ENCODE peak calls at places on chromosomes 5 and 9, in eight cellular contexts. Y is NCI-H1105 treated with DMSO at 0.1 percent for 48 hours; D is Calu3; F is coronary artery; U is stimulated activated CD8-positive, alpha-beta memory T cell treated with anti-CD3 and anti-CD28 coated beads, Interleukin-15, amount 100 ng/mL, for 24 hours; A is foreskin fibroblast; Z is stimulated activated CD4-positive, alpha-beta T cell treated with anti-CD3 and anti-CD28 coated beads, Interleukin-4, amount 100 ng/mL, for 24 hours; G is activated CD4-positive, alpha-beta T cell treated with anti-CD3 and anti-CD28 coated beads, Interleukin-2, amount 50 U/mL, for 4 hours. V is an unnamed sample.

GRCh38 chr5:80998590-80998979 is 38.4 kb downstream of the RASGRF2 start:
- DNase-seq in G (peak), Z (peak), Y (no peak), D (no peak), U (no peak), A (no peak), F (no peak), V (no peak)

GRCh38 chr9:22170162-22170932 is 161.2 kb upstream of the CDKN2B start:
- DNase-seq in D (no peak), U (no peak), A (peak), G (no peak), Z (no peak), Y (no peak), F (no peak), V (no peak)

GRCh38 chr5:172348084-172348483 is 64.5 kb upstream of the UBTD2 start:
- DNase-seq in U (no peak), G (no peak), A (no peak), F (no peak), D (no peak), Y (no peak), Z (no peak), V (no peak)

GRCh38 chr5:88944751-88945507 is 61.9 kb upstream of the MEF2C start:
- DNase-seq in U (no peak), Y (no peak), F (no peak), Z (no peak), D (no peak), G (no peak), A (peak), V (no peak)

GRCh38 chr9:125472926-125473701 is 211.5 kb downstream of the GAPVD1 start:
- DNase-seq in U (no peak), F (peak), Y (peak), Z (no peak), G (no peak), D (no peak), A (peak), V (no peak)

GRCh38 chr9:96612105-96612965 is 7.3 kb downstream of the CDC14B start:
- DNase-seq in A (peak), Y (peak), Z (no peak), G (no peak), F (peak), U (no peak), D (peak), V (no peak)

GRCh38 chr9:89755835-89756234 is 151.0 kb downstream of the GADD45G start:
- DNase-seq in U (no peak), A (no peak), Z (no peak), Y (peak), F (no peak), G (no peak), D (no peak), V (no peak)

GRCh38 chr9:81597749-81598497 is 91.4 kb downstream of the TLE1 start:
- DNase-seq in Y (no peak), Z (no peak), D (no peak), F (no peak), U (no peak), G (no peak), A (no peak), V (no peak)

GRCh38 chr9:95796029-95796428 is 79.5 kb upstream of the ERCC6L2 start:
- DNase-seq in D (no peak), U (no peak), F (no peak), Y (peak), Z (no peak), A (no peak), G (no peak), V (no peak)

GRCh38 chr5:98144710-98145109 is 628.8 kb upstream of the RGMB start:
- DNase-seq in A (peak), G (no peak), F (no peak), U (no peak), Z (no peak), D (no peak), Y (no peak), V (no peak)

GRCh38 chr5:1228121-1228520 is 2.9 kb downstream of the SLC6A18 start:
- DNase-seq in U (no peak), G (no peak), A (no peak), F (no peak), Y (no peak), D (no peak), Z (no peak), V (no peak)

GRCh38 chr5:168782172-168782571 is 203.0 kb upstream of the PANK3 start:
- DNase-seq in U (no peak), D (no peak), F (no peak), Y (peak), Z (no peak), A (no peak), G (no peak), V (no peak)

GRCh38 chr5:108171759-108172158 is 210.1 kb downstream of the FBXL17 start:
- DNase-seq in Z (no peak), D (no peak), U (no peak), Y (no peak), G (no peak), A (no peak), F (no peak), V (no peak)

GRCh38 chr5:151695464-151695863 is 8.7 kb upstream of the SPARC start:
- DNase-seq in Y (no peak), Z (no peak), U (no peak), D (no peak), A (peak), G (no peak), F (no peak), V (no peak)

GRCh38 chr5:180472269-180472668 is 21.9 kb upstream of the CNOT6 start:
- DNase-seq in Y (no peak), G (no peak), U (no peak), D (no peak), F (no peak), A (no peak), Z (no peak), V (no peak)

GRCh38 chr5:106875591-106876297 is 795.0 kb downstream of the EFNA5 start:
- DNase-seq in Z (no peak), A (peak), U (no peak), D (peak), F (no peak), G (no peak), Y (no peak), V (no peak)

GRCh38 chr5:156149203-156149602 is 177.8 kb upstream of the SGCD start:
- DNase-seq in Y (no peak), D (no peak), A (peak), Z (no peak), U (no peak), G (no peak), F (no peak), V (no peak)

GRCh38 chr5:171667341-171668096 is 118.1 kb upstream of the SMIM23 start:
- DNase-seq in G (no peak), U (no peak), Z (no peak), Y (no peak), D (peak), A (peak), F (no peak), V (no peak)

GRCh38 chr9:26656003-26656940 is 236.3 kb downstream of the CAAP1 start:
- DNase-seq in U (no peak), F (no peak), Y (no peak), G (no peak), A (no peak), Z (no peak), D (peak), V (no peak)

GRCh38 chr9:136100700-136101614 is 5.9 kb upstream of the NACC2 start:
- DNase-seq in Y (no peak), F (no peak), A (no peak), U (no peak), G (no peak), D (no peak), Z (no peak), V (no peak)

GRCh38 chr5:17374157-17374556 is 123.9 kb upstream of the TAF11L2 start:
- DNase-seq in D (no peak), A (peak), Z (no peak), U (no peak), G (no peak), F (no peak), Y (no peak), V (no peak)

GRCh38 chr9:36317766-36318165 is 59.5 kb upstream of the GNE start:
- DNase-seq in Y (peak), G (no peak), D (peak), A (no peak), U (no peak), F (no peak), Z (no peak), V (no peak)